ENCODE peak calls at places on chromosomes 3 and 15, in ten cellular contexts. S is AG09319; B is CD8-positive, alpha-beta T cell; J is neural crest cell; D is tibial artery; H is lower lobe of right lung; Y is gastrocnemius medialis; I is GM23338; K is cardiac muscle cell; O is left lung. T is an unnamed sample.

GRCh38 chr3:10443272-10443671 is 62.1 kb downstream of the ATP2B2 start:
- DNase-seq in S (no peak), B (no peak), J (no peak), D (no peak), H (no peak), Y (no peak), I (peak; percentile 16), K (no peak), O (no peak), T (no peak)

GRCh38 chr3:115418583-115418982 is 204.7 kb upstream of the GAP43 start:
- DNase-seq in S (no peak), B (no peak), J (no peak), D (no peak), H (no peak), Y (no peak), I (peak; percentile 80), K (no peak), O (no peak), T (no peak)

GRCh38 chr3:119230745-119231144 is 9.9 kb downstream of the B4GALT4 start:
- DNase-seq in S (no peak), B (no peak), J (no peak), D (no peak), H (no peak), Y (no peak), I (no peak), K (no peak), O (no peak), T (no peak)

GRCh38 chr3:129937717-129938116 is 36.8 kb upstream of the TRH start:
- DNase-seq in S (no peak), B (no peak), J (no peak), D (no peak), H (no peak), Y (no peak), I (peak; percentile 51), K (no peak), O (no peak), T (no peak)

GRCh38 chr15:67782592-67782991 is 42.7 kb upstream of the SKOR1 start:
- DNase-seq in S (no peak), B (no peak), J (no peak), D (no peak), H (no peak), Y (no peak), I (peak; percentile 64), K (no peak), O (no peak), T (no peak)

GRCh38 chr3:100448079-100448478 is 44.3 kb upstream of the TMEM45A start:
- DNase-seq in S (no peak), B (no peak), J (no peak), D (no peak), H (no peak), Y (no peak), I (no peak), K (no peak), O (no peak), T (no peak)

GRCh38 chr3:161221881-161222600 is 930 bp downstream of the NMD3 start:
- DNase-seq in S (no peak), B (no peak), J (no peak), D (peak; percentile 38), H (peak; percentile 46), Y (no peak), I (no peak), K (peak; percentile 9), O (peak; percentile 38), T (no peak)

GRCh38 chr15:96553931-96554330 is 223.4 kb downstream of the NR2F2 start:
- DNase-seq in S (no peak), B (no peak), J (no peak), D (no peak), H (no peak), Y (no peak), I (no peak), K (no peak), O (no peak), T (no peak)

GRCh38 chr15:53962646-53963561 is 15.3 kb upstream of the UNC13C start:
- DNase-seq in S (no peak), B (no peak), J (peak; percentile 47), D (peak; percentile 20), H (peak; percentile 49), Y (no peak), I (peak; percentile 32), K (peak; percentile 56), O (no peak), T (peak; percentile 23)
- TF ChIP-seq CTCF in S (no peak), B (no peak), J (peak; percentile 82), D (peak; percentile 56), H (peak; percentile 43), Y (no peak), I (peak; percentile 68), K (peak; percentile 40), O (peak; percentile 44), T (no peak)

DNA sequence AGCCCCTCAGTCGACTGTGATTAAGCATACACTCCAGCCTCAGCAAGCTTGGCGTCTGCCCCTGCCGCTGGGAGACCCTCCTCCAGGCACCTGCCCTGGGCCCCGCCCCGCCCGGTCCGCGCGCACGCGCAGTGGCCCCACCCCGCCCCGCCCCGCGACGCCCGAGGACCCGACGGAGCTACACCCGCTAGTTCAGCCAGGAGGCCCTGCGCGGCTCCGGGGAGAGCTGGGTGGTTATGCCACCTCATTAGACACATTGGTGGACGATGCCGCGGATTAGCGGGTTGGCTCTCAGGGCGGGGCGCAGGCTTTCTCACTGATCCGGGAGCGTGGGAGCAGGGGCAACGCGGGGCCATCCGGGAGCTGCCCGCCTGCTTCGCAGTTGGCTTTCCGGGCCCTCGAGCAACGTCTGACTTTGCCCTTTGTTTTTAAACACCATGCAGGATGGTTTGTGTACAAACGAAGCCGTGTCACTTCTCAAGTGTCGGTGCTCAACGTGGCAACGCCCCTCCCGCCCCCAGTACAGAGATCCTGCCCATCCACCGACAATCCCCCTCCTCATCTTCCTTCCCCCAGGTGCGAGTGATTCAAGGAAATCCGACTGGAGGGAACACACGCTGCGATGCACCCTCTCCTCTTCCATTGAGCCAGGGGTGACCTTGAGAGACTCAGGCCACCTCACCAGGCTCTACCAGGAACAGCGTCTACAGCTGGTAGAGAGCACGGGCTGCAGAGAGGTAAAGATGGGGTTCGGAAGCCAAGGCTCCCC is 109.3 kb downstream of the SHQ1 start:
- DNase-seq in S (no peak), B (peak; percentile 85), J (peak; percentile 52), D (no peak), H (peak; percentile 67), Y (no peak), I (peak; percentile 73), K (peak; percentile 70), O (peak; percentile 60), T (no peak)
- TF ChIP-seq CTCF in S (no peak), B (no peak), J (no peak), D (no peak), H (peak; percentile 9), Y (no peak), I (no peak), K (no peak), O (no peak), T (no peak)

GRCh38 chr15:84811828-84812227 is 5.3 kb upstream of the ALPK3 start:
- DNase-seq in S (no peak), B (no peak), J (no peak), D (no peak), H (no peak), Y (no peak), I (no peak), K (no peak), O (no peak), T (no peak)

GRCh38 chr15:84813931-84814330 is 3.2 kb upstream of the ALPK3 start:
- DNase-seq in S (no peak), B (no peak), J (no peak), D (no peak), H (no peak), Y (no peak), I (no peak), K (no peak), O (no peak), T (no peak)

GRCh38 chr15:84811151-84811550 is 6.0 kb upstream of the ALPK3 start:
- DNase-seq in S (no peak), B (no peak), J (no peak), D (no peak), H (no peak), Y (no peak), I (no peak), K (no peak), O (no peak), T (no peak)

GRCh38 chr15:84813435-84813834 is 3.7 kb upstream of the ALPK3 start:
- DNase-seq in S (no peak), B (no peak), J (no peak), D (no peak), H (no peak), Y (no peak), I (no peak), K (no peak), O (no peak), T (no peak)

DNA sequence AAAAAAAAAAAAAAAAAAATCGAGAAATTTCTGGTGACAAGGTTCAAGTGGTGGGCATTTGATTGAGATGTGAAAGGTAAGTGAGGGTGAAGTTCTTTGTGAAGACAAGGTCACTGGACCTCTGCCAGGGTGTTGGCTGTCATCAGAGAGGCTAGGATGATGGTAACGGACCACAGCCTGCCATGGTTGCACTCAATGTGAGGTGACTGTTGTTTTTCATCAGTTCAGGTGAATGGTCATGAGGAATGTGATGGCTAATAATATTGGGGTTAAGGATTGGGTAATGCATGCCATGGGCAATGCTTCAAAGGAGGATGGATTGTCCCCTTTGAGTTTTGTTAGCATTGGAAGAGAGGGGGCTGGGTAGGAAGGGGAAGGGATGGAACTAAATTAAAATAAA is 4.3 kb upstream of the ALPK3 start:
- DNase-seq in S (no peak), B (no peak), J (no peak), D (no peak), H (no peak), Y (no peak), I (no peak), K (no peak), O (no peak), T (no peak)
- TF ChIP-seq CTCF in S (no peak), B (no peak), J (no peak), D (no peak), H (no peak), Y (no peak), I (no peak), K (no peak), O (no peak), T (no peak)

GRCh38 chr3:121595765-121596406 is 2.7 kb downstream of the FBXO40 start:
- DNase-seq in S (no peak), B (no peak), J (no peak), D (no peak), H (no peak), Y (no peak), I (no peak), K (no peak), O (no peak), T (no peak)

GRCh38 chr3:121594850-121595249 is 1.7 kb downstream of the FBXO40 start:
- DNase-seq in S (no peak), B (no peak), J (no peak), D (no peak), H (no peak), Y (no peak), I (no peak), K (no peak), O (no peak), T (no peak)

GRCh38 chr3:121598564-121598963 is 5.4 kb downstream of the FBXO40 start:
- DNase-seq in S (no peak), B (no peak), J (no peak), D (no peak), H (no peak), Y (no peak), I (no peak), K (no peak), O (no peak), T (no peak)

DNA sequence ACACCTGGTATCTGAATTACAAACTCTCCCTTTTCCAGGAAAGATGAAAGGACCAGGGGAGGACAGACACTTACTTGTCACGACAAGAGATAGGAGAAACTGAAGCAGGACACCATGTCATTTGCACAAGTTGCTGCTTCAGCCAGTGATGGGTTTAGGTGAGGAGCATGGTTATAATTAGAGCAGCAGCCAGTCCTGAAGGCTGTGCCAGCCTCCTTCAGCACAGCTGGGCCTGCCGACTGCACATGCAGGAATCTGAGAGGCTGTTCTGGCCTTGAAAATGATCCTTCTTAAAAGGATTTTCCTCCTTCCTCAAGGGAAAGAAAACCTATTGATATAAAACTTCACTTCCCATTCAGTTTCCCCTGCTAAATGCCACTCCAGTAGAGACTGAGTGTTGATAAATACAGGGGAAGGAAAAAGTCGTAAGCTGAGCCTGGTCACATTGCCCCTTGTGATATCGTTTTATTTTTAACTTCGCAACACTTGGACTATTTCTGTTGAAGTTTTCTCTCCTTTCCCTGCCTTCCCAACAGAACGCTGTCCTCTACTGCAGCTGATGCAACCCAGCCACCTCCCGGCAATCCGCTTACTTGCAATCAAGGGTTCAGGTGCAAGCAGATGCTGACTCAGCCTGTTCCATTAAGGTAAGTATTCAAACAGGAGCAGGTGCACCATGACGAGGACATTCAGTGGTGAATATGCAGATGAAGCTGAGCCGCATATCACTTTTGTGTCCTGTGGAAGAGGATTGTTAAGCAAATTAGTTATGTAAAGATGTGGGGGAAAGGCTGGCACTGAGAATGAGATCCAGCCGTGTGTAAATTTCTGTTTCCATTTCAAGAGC is at the start of gene FBXO40:
- DNase-seq in S (no peak), B (no peak), J (no peak), D (no peak), H (no peak), Y (peak; percentile 79), I (peak; percentile 99), K (peak; percentile 72), O (no peak), T (no peak)
- TF ChIP-seq CTCF in S (no peak), B (no peak), J (no peak), D (no peak), H (no peak), Y (no peak), I (no peak), K (no peak), O (no peak), T (no peak)